ENCODE peak calls at places on chromosomes 6 and 20, in eight cellular contexts. M is BE2C, X is kidney epithelial cell, Z is BJ, W is SK-N-SH, R is adrenal gland, S is psoas muscle, N is lower lobe of right lung. Y is an unnamed sample.

GRCh38 chr20:33352258-33353012 is 48.9 kb downstream of the CDK5RAP1 start:
- DNase-seq in M (no peak), X (no peak), Z (no peak), W (no peak), R (no peak), S (no peak), N (no peak), Y (no peak)

GRCh38 chr20:15236812-15237211 is 899.4 kb upstream of the FLRT3 start:
- DNase-seq in M (peak; percentile 70), X (no peak), Z (no peak), W (peak; percentile 35), R (peak; percentile 29), S (no peak), N (no peak), Y (peak; percentile 28)

GRCh38 chr6:44556046-44556445 is 168.5 kb downstream of the CDC5L start:
- DNase-seq in M (peak; percentile 15), X (peak; percentile 10), Z (no peak), W (no peak), R (no peak), S (no peak), N (peak; percentile 57), Y (no peak)

GRCh38 chr6:13796781-13797180 is 17.6 kb downstream of the MCUR1 start:
- DNase-seq in M (no peak), X (no peak), Z (no peak), W (no peak), R (no peak), S (no peak), N (no peak), Y (no peak)

GRCh38 chr6:79949235-79949634 is 1.9 kb upstream of the ELOVL4 start:
- DNase-seq in M (peak; percentile 76), X (peak; percentile 52), Z (no peak), W (peak; percentile 49), R (peak; percentile 29), S (no peak), N (peak; percentile 49), Y (peak; percentile 66)

GRCh38 chr6:131510094-131510493 is 62.9 kb upstream of the ARG1 start:
- DNase-seq in M (no peak), X (no peak), Z (no peak), W (no peak), R (no peak), S (no peak), N (no peak), Y (peak; percentile 16)

GRCh38 chr20:31707994-31708744 is 14.5 kb downstream of the BCL2L1 start:
- DNase-seq in M (no peak), X (no peak), Z (no peak), W (no peak), R (peak; percentile 57), S (peak; percentile 80), N (peak; percentile 54), Y (no peak)

GRCh38 chr6:26240981-26241770 is 123.8 kb upstream of the BTN3A2 start:
- DNase-seq in M (no peak), X (no peak), Z (no peak), W (no peak), R (peak; percentile 45), S (no peak), N (peak; percentile 59), Y (no peak)

GRCh38 chr20:48332555-48332954 is 495.2 kb downstream of the PREX1 start:
- DNase-seq in M (no peak), X (no peak), Z (no peak), W (no peak), R (no peak), S (no peak), N (no peak), Y (no peak)

GRCh38 chr6:88669475-88669874 is 293.9 kb downstream of the RNGTT start:
- DNase-seq in M (no peak), X (no peak), Z (no peak), W (no peak), R (no peak), S (no peak), N (no peak), Y (no peak)

GRCh38 chr6:37456816-37457560 is 24.0 kb downstream of the CMTR1 start:
- DNase-seq in M (no peak), X (no peak), Z (peak; percentile 46), W (no peak), R (peak; percentile 52), S (peak; percentile 26), N (no peak), Y (no peak)

DNA sequence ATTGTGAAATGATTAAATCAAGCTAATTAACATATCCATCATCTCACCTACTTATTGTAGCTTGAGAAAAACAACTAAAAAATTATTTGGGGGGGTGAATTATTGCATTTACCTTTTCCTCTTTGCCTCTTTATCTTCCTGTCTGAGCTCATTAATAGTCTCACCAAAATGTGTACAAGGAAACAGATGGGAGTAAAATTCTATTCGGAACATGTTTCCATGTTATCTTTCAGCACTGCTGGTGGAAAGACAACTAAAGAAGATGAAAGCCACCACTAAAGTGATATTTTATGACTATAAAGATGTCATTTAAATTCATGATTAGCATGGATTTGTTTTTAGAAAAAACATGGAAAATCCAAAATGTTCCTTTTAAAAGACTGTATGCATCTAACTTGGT is 102.6 kb downstream of the SYNE1 start:
- DNase-seq in M (no peak), X (no peak), Z (no peak), W (no peak), R (no peak), S (no peak), N (no peak), Y (no peak)
- TF ChIP-seq CTCF in M (no peak), X (no peak), Z (no peak), W (no peak), R (no peak), S (no peak), N (no peak), Y (no peak)

DNA sequence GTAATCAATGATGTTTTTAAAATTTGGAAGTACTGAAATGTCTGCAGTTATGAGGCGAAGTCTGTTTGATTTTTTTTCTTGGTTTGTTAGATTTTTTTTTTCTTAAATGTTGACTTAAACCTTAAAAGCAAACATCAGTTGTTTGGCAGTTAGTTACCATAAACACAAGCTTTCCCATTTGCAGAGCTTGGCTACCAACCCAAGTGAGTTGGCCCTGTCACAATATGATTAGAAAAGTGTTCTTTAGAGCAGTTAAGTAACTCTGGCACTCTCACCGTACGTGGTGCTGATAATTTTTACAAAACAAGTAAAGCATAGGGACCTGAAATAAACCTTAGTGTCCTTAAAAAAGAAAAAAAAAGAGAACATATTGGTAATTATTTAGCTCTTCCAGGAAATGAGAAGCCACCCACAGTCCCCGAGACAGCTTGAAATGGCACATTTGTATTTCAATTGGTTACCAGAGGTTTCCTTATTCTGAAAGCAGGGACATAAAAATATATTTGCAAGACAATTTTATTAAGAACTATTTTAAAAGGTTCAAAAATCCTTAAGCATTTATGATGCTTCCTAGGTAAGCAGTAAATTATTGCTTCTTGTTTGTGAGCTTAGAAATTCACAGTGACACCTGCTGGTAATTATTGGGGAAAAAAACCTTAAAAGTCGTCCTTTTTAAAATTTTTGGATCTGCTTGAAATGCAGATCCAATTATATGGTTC is 3.9 kb downstream of the HEY2 start:
- DNase-seq in M (no peak), X (no peak), Z (no peak), W (no peak), R (no peak), S (no peak), N (no peak), Y (peak; percentile 47)
- TF ChIP-seq CTCF in M (peak; percentile 21), X (peak; percentile 35), Z (peak; percentile 28), W (peak; percentile 60), R (peak; percentile 53), S (peak; percentile 43), N (peak; percentile 51), Y (peak; percentile 14)

GRCh38 chr6:157839606-157840005 is 16.6 kb downstream of the SNX9 start:
- DNase-seq in M (no peak), X (no peak), Z (no peak), W (no peak), R (no peak), S (no peak), N (no peak), Y (no peak)
- TF ChIP-seq CTCF in M (no peak), X (no peak), Z (no peak), W (no peak), R (no peak), S (no peak), N (no peak), Y (no peak)

GRCh38 chr6:47308223-47308567 is 1.5 kb downstream of the TNFRSF21 start:
- DNase-seq in M (no peak), X (no peak), Z (no peak), W (no peak), R (no peak), S (no peak), N (no peak), Y (no peak)

GRCh38 chr6:47307362-47308222 is 2.1 kb downstream of the TNFRSF21 start:
- DNase-seq in M (no peak), X (no peak), Z (no peak), W (no peak), R (no peak), S (no peak), N (no peak), Y (no peak)

GRCh38 chr6:47309326-47310130 is at the start of gene TNFRSF21:
- DNase-seq in M (peak; percentile 95), X (peak; percentile 56), Z (peak; percentile 26), W (peak; percentile 93), R (peak; percentile 89), S (peak; percentile 89), N (peak; percentile 93), Y (peak; percentile 93)

GRCh38 chr6:47308674-47309325 is 905 bp downstream of the TNFRSF21 start:
- DNase-seq in M (peak; percentile 46), X (no peak), Z (no peak), W (peak; percentile 71), R (no peak), S (peak; percentile 21), N (peak; percentile 50), Y (no peak)

GRCh38 chr6:47310131-47310480 is 401 bp upstream of the TNFRSF21 start:
- DNase-seq in M (no peak), X (no peak), Z (no peak), W (no peak), R (no peak), S (no peak), N (no peak), Y (no peak)
- TF ChIP-seq CTCF in M (no peak), X (no peak), Z (no peak), W (no peak), R (peak; percentile 7), S (no peak), N (no peak), Y (no peak)